ENCODE peak calls at places on chromosomes 11 and 22, in five cellular contexts. C is sigmoid colon, Z is tibial nerve, R is K562, E is A549. H is an unnamed sample.

GRCh38 chr11:119342023-119342300 is 1.3 kb upstream of the C1QTNF5 start:
- DNase-seq in R (no peak), E (no peak), Z (no peak), C (no peak), H (no peak)

GRCh38 chr11:3215346-3216026 is 3.1 kb downstream of the MRGPRG start:
- DNase-seq in E (no peak), C (peak; percentile 52), R (no peak), Z (no peak), H (no peak)

GRCh38 chr11:34443136-34443535 is 4.4 kb downstream of the CAT start:
- DNase-seq in R (no peak), C (no peak), E (no peak), Z (no peak), H (no peak)

GRCh38 chr11:65309006-65309405 is 5.7 kb upstream of the CDC42EP2 start:
- DNase-seq in C (no peak), Z (no peak), R (no peak), E (no peak), H (no peak)

GRCh38 chr11:132278801-132279574 is 908.6 kb downstream of the NTM start:
- DNase-seq in R (no peak), E (peak; percentile 0), C (no peak), Z (peak; percentile 12), H (no peak)

GRCh38 chr11:61955416-61956135 is 5.4 kb downstream of the BEST1 start:
- DNase-seq in Z (no peak), C (no peak), R (no peak), E (no peak), H (no peak)

GRCh38 chr11:12482839-12483238 is 105.5 kb downstream of the PARVA start:
- DNase-seq in E (no peak), Z (no peak), C (no peak), R (no peak), H (no peak)

GRCh38 chr11:10529279-10529678 is 11.7 kb downstream of the RNF141 start:
- DNase-seq in Z (no peak), E (no peak), C (no peak), R (no peak), H (no peak)

GRCh38 chr11:76791861-76792260 is 8.7 kb downstream of the TSKU start:
- DNase-seq in R (no peak), C (peak; percentile 71), E (peak; percentile 79), Z (no peak), H (peak; percentile 26)

GRCh38 chr11:107282195-107282594 is 175.4 kb downstream of the CWF19L2 start:
- DNase-seq in C (no peak), R (no peak), E (no peak), Z (no peak), H (no peak)

GRCh38 chr11:57786436-57786835 is 24.8 kb downstream of the CTNND1 start:
- DNase-seq in C (no peak), Z (no peak), E (no peak), R (no peak), H (no peak)

GRCh38 chr11:115290479-115291390 is 213.5 kb downstream of the CADM1 start:
- DNase-seq in E (no peak), C (no peak), Z (no peak), R (no peak), H (no peak)

GRCh38 chr11:85750646-85751045 is 60.3 kb downstream of the SYTL2 start:
- DNase-seq in R (no peak), Z (no peak), C (no peak), E (no peak), H (no peak)

GRCh38 chr11:47946682-47947575 is 33.4 kb upstream of the PTPRJ start:
- DNase-seq in R (peak; percentile 85), Z (peak; percentile 77), C (peak; percentile 90), E (peak; percentile 95), H (peak; percentile 84)

GRCh38 chr11:118790357-118791014 is 478 bp downstream of the DDX6 start:
- DNase-seq in Z (peak; percentile 78), R (no peak), C (peak; percentile 86), E (peak; percentile 63), H (peak; percentile 43)

GRCh38 chr22:28925916-28926315 is 42.5 kb downstream of the ZNRF3 start:
- DNase-seq in E (no peak), C (no peak), R (no peak), Z (no peak), H (no peak)

GRCh38 chr11:5004429-5005274 is 10.0 kb downstream of the OR51L1 start:
- DNase-seq in Z (peak; percentile 44), C (no peak), E (peak; percentile 62), R (peak; percentile 29), H (peak; percentile 72)

GRCh38 chr11:74009675-74010305 is 905 bp upstream of the UCP3 start:
- DNase-seq in R (no peak), C (peak; percentile 36), E (no peak), Z (no peak), H (no peak)

GRCh38 chr11:2536440-2536989 is 91.7 kb downstream of the KCNQ1 start:
- DNase-seq in R (no peak), C (peak; percentile 56), E (no peak), Z (no peak), H (no peak)

GRCh38 chr11:122696662-122697061 is 41.1 kb downstream of the UBASH3B start:
- DNase-seq in E (no peak), Z (no peak), C (no peak), R (peak; percentile 23), H (no peak)

GRCh38 chr11:24289301-24289700 is 207.6 kb upstream of the LUZP2 start:
- DNase-seq in E (no peak), R (no peak), Z (no peak), C (no peak), H (no peak)

GRCh38 chr11:14232652-14233051 is 126.3 kb downstream of the RRAS2 start:
- DNase-seq in R (peak; percentile 49), E (peak; percentile 11), C (no peak), Z (no peak), H (no peak)

GRCh38 chr11:14234446-14234845 is 124.5 kb downstream of the RRAS2 start:
- DNase-seq in C (no peak), R (no peak), E (no peak), Z (no peak), H (no peak)

GRCh38 chr11:14230407-14230806 is 128.6 kb downstream of the RRAS2 start:
- DNase-seq in C (no peak), E (no peak), R (no peak), Z (no peak), H (no peak)

GRCh38 chr11:14228356-14228755 is 130.6 kb downstream of the RRAS2 start:
- DNase-seq in Z (no peak), R (no peak), C (no peak), E (no peak), H (no peak)

GRCh38 chr11:14229472-14229871 is 129.5 kb downstream of the RRAS2 start:
- DNase-seq in R (no peak), C (no peak), E (no peak), Z (no peak), H (no peak)
- H3K27ac ChIP-seq in R (no peak overlapping the region), C (no peak overlapping the region), E (no peak overlapping the region), Z (no peak overlapping the region), H (no peak overlapping the region)

GRCh38 chr22:26972281-26972680 is 314.9 kb downstream of the MIAT start:
- DNase-seq in R (no peak), Z (no peak), E (no peak), C (no peak), H (no peak)
- H3K4me1 ChIP-seq in R (no peaks in the 10 kb centered on the region), Z (no peaks in the 10 kb centered on the region), E (no peaks in the 10 kb centered on the region), C (no peaks in the 10 kb centered on the region), H (no peaks in the 10 kb centered on the region)

DNA sequence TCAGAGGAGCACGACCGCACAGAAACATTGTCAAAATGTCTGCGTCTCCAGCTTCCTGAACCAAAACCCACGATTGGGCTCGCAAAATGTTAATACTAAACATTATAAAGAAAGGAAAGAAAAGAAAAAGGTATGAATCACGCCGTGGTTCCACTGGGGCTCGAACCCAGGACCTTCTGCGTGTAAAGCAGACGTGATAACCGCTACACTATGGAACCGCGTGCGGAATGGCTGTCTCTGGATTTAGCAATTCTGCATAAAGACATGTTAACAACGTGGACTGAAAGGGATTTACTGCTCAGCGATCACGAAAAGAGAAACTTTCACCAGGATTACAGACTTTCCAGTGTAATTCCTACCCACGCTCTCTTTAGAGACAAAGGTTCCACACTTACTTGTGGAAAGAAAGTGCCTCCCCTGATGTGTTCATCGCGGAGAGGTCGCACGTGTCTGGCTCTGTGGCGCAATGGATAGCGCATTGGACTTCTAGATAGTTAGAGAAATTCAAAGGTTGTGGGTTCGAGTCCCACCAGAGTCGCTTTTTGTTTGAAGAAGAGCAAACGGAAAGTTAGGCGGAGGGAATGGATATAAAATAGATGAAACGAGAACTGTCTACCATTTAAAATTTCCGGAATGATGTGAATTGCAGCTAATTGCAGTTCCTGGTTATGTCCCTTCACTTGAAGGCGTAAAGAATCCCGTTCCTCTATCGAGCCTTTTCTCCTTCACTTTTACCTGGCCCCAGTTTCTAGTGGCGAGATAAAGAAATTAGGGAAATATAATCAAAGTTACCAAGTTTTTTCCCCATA is 39.7 kb downstream of the OR4D9 start:
- DNase-seq in E (peak; percentile 95), R (no peak), Z (peak; percentile 90), C (peak; percentile 92), H (peak; percentile 76)
- TF ChIP-seq EP300 in E (no peak), R (peak; percentile 59), Z (peak; percentile 48), C (no peak), H (no peak)

GRCh38 chr22:27003301-27003700 is 345.9 kb downstream of the MIAT start:
- DNase-seq in E (no peak), R (no peak), Z (no peak), C (no peak), H (no peak)
- H3K27ac ChIP-seq in E (no peak overlapping the region), R (no peak overlapping the region), Z (no peak overlapping the region), C (no peak overlapping the region), H (no peak overlapping the region)

GRCh38 chr11:68335693-68336092 is 23.3 kb downstream of the LRP5 start:
- DNase-seq in C (no peak), R (no peak), Z (no peak), E (no peak), H (no peak)
- H3K4me1 ChIP-seq in C (peaks cover 68% of the 10 kb centered on the region), R (peaks cover 6% of the 10 kb centered on the region), Z (peaks cover 54% of the 10 kb centered on the region), E (peaks cover 35% of the 10 kb centered on the region), H (peaks cover 87% of the 10 kb centered on the region)